ENCODE peak calls at places on chromosome 21, in nine cellular contexts. One of them, this sample, is unnamed.

GRCh38 chr21:21230672-21231071 is 232.5 kb downstream of the NCAM2 start:
- DNase-seq in transverse colon: no peak
- DNase-seq in PC-3: peak
- DNase-seq in mammary epithelial cell: no peak
- DNase-seq in aorta: no peak
- DNase-seq in CD4-positive, alpha-beta memory T cell: no peak
- DNase-seq in upper lobe of right lung: no peak
- DNase-seq in lower lobe of right lung: no peak
- DNase-seq in neural progenitor cell: peak
- DNase-seq in this sample: peak

GRCh38 chr21:37916795-37917142 is 512 bp upstream of the KCNJ6 start:
- DNase-seq in PC-3: no peak
- DNase-seq in transverse colon: no peak
- DNase-seq in mammary epithelial cell: no peak
- DNase-seq in upper lobe of right lung: no peak
- DNase-seq in lower lobe of right lung: no peak
- DNase-seq in neural progenitor cell: peak
- DNase-seq in aorta: no peak
- DNase-seq in CD4-positive, alpha-beta memory T cell: no peak
- DNase-seq in this sample: no peak

GRCh38 chr21:38859852-38860251 is 54.1 kb downstream of the ETS2 start:
- DNase-seq in PC-3: peak
- DNase-seq in aorta: no peak
- DNase-seq in upper lobe of right lung: no peak
- DNase-seq in transverse colon: no peak
- DNase-seq in lower lobe of right lung: no peak
- DNase-seq in neural progenitor cell: no peak
- DNase-seq in CD4-positive, alpha-beta memory T cell: no peak
- DNase-seq in mammary epithelial cell: peak
- DNase-seq in this sample: peak

GRCh38 chr21:34510148-34511142 is 1.6 kb downstream of the KCNE1 start:
- DNase-seq in CD4-positive, alpha-beta memory T cell: no peak
- DNase-seq in lower lobe of right lung: peak
- DNase-seq in mammary epithelial cell: peak
- DNase-seq in transverse colon: peak
- DNase-seq in upper lobe of right lung: peak
- DNase-seq in PC-3: peak
- DNase-seq in neural progenitor cell: peak
- DNase-seq in aorta: peak
- DNase-seq in this sample: no peak

GRCh38 chr21:41651396-41651795 is 115.5 kb downstream of the RIPK4 start:
- DNase-seq in lower lobe of right lung: no peak
- DNase-seq in PC-3: peak
- DNase-seq in upper lobe of right lung: peak
- DNase-seq in transverse colon: no peak
- DNase-seq in aorta: no peak
- DNase-seq in neural progenitor cell: no peak
- DNase-seq in CD4-positive, alpha-beta memory T cell: no peak
- DNase-seq in mammary epithelial cell: no peak
- DNase-seq in this sample: no peak

GRCh38 chr21:41726970-41727783 is 39.7 kb downstream of the RIPK4 start:
- DNase-seq in transverse colon: no peak
- DNase-seq in upper lobe of right lung: no peak
- DNase-seq in PC-3: peak
- DNase-seq in CD4-positive, alpha-beta memory T cell: no peak
- DNase-seq in neural progenitor cell: no peak
- DNase-seq in lower lobe of right lung: no peak
- DNase-seq in aorta: peak
- DNase-seq in mammary epithelial cell: peak
- DNase-seq in this sample: peak

GRCh38 chr21:36698160-36699025 is 522 bp upstream of the SIM2 start:
- DNase-seq in mammary epithelial cell: no peak
- DNase-seq in upper lobe of right lung: peak
- DNase-seq in PC-3: peak
- DNase-seq in lower lobe of right lung: no peak
- DNase-seq in neural progenitor cell: peak
- DNase-seq in transverse colon: no peak
- DNase-seq in CD4-positive, alpha-beta memory T cell: no peak
- DNase-seq in aorta: no peak
- DNase-seq in this sample: peak

GRCh38 chr21:42236693-42237092 is 17.8 kb downstream of the ABCG1 start:
- DNase-seq in mammary epithelial cell: no peak
- DNase-seq in PC-3: no peak
- DNase-seq in CD4-positive, alpha-beta memory T cell: peak
- DNase-seq in neural progenitor cell: no peak
- DNase-seq in aorta: no peak
- DNase-seq in upper lobe of right lung: no peak
- DNase-seq in transverse colon: no peak
- DNase-seq in lower lobe of right lung: no peak
- DNase-seq in this sample: no peak

DNA sequence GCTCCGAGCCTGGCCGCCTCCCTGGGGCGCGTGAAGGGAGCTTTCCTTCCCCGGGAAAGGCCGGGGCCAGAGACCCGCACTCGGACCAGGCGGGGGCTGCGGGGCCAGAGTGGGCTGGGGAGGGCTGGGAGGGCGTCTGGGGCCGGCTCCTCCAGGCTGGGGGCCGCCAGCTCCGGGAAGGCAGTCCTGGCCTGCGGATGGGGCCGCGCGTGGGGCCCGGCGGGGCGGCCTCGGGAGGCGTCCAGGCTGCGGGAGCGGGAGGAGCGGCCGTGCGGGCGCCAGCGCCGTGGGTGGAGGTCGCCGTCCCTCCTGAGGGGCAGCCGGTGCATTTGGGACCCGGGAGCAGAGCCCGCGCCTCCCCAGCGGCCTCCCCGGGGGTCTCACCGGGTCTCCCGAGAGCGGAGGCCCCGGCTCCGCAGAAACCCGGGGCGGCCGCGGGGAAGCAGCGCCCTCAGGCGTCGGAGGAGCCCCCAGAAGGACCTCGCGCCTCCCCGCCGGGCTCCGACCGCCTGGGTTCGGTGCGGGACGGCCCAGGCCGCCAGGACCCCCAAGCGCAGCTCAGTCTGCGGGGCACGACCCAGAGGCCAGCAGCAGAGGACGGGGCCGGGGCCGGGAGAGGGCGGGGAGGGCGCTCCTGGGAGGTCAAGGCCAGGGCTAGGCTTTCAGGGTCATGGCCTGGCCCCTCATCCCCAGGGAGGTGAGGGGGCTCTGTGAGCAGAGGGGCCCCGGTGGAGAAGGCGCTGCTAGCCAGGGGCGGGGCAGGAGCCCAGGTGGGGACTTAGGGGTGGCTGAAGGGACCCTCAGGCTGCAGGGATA is 7.3 kb upstream of the SLX9 start:
- DNase-seq in lower lobe of right lung: peak
- DNase-seq in transverse colon: peak
- DNase-seq in mammary epithelial cell: no peak
- DNase-seq in aorta: peak
- DNase-seq in neural progenitor cell: peak
- DNase-seq in CD4-positive, alpha-beta memory T cell: peak
- DNase-seq in upper lobe of right lung: peak
- DNase-seq in PC-3: peak
- DNase-seq in this sample: no peak
- H3K27ac ChIP-seq in lower lobe of right lung: peak
- H3K27ac ChIP-seq in transverse colon: peak
- H3K27ac ChIP-seq in mammary epithelial cell: no peak
- H3K27ac ChIP-seq in aorta: no peak
- H3K27ac ChIP-seq in neural progenitor cell: no peak
- H3K27ac ChIP-seq in CD4-positive, alpha-beta memory T cell: peak
- H3K27ac ChIP-seq in upper lobe of right lung: peak
- H3K27ac ChIP-seq in PC-3: peak
- H3K27ac ChIP-seq in this sample: no peak

DNA sequence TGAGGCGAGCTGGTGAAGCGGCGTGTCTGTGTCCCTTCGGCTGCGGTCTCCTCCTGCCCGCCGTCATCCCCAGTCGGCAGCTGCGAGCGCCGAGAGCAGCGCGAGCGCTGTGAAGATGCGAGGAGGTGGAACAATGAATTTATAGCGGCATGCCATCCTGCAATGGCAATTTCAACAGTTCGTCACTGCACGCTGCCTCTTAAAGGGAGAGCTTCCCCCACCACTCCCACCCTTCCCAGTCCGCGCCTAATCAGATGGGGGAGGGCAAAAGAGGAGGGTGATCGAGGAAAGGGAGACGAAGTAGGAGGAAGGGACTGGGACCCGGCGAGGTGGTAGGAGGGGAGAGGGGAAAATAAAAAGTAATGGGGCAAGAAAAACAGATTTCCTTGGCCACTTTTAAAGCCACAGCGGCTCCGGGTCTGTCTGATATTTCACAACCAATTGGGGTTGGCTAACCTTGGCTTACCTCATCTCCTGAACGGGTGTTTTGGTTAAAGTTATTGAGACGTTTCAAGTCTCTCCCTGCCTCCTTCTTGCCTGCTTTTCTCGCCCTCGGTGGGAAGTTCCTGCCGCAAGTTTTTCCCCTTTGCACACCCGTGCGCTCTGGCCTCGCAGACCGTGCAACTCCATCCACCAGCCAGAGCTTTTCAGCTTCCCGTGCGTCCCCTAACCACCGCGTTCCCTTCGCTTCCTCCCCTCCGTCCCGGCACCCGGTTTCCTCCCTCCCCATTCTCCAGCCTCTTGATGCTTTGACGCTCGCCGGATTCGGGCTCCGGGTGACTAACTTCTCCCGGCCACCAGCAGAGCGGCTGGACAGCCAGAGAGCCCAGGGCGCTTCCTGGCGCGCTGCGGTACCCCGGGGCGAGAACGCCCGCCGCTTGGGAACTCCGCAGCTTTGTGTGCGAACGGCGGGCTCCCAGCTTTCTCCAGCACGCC is at the start of gene ADAMTS5:
- DNase-seq in lower lobe of right lung: peak
- DNase-seq in aorta: peak
- DNase-seq in transverse colon: peak
- DNase-seq in upper lobe of right lung: peak
- DNase-seq in CD4-positive, alpha-beta memory T cell: no peak
- DNase-seq in PC-3: peak
- DNase-seq in mammary epithelial cell: peak
- DNase-seq in neural progenitor cell: peak
- DNase-seq in this sample: peak
- H3K27ac ChIP-seq in lower lobe of right lung: peak
- H3K27ac ChIP-seq in aorta: no peak
- H3K27ac ChIP-seq in transverse colon: peak
- H3K27ac ChIP-seq in upper lobe of right lung: peak
- H3K27ac ChIP-seq in CD4-positive, alpha-beta memory T cell: no peak
- H3K27ac ChIP-seq in PC-3: no peak
- H3K27ac ChIP-seq in mammary epithelial cell: no peak
- H3K27ac ChIP-seq in neural progenitor cell: no peak
- H3K27ac ChIP-seq in this sample: no peak

DNA sequence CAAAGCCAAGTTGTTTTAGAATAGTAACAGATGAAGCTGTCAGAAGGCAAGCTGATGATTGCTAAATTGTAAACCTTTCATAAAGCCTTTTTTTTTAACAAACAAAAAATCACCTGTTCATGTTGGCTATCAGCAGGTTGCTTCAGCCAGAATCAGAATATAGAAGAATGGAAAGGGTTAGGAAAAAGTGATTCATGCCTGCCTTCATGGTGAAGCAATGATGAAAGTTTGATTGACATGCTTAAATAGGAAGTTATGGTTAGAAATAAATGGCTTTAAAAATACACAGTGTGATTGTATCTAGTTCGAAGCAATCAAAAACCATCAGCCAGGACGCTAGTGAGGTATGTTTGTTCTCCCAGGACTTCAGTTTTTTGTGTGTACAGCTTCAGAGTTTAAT is 37.9 kb downstream of the GABPA start:
- DNase-seq in neural progenitor cell: no peak
- DNase-seq in mammary epithelial cell: no peak
- DNase-seq in CD4-positive, alpha-beta memory T cell: no peak
- DNase-seq in PC-3: peak
- DNase-seq in aorta: no peak
- DNase-seq in upper lobe of right lung: no peak
- DNase-seq in lower lobe of right lung: no peak
- DNase-seq in transverse colon: no peak
- DNase-seq in this sample: peak
- H3K27ac ChIP-seq in neural progenitor cell: no peak
- H3K27ac ChIP-seq in mammary epithelial cell: no peak
- H3K27ac ChIP-seq in CD4-positive, alpha-beta memory T cell: no peak
- H3K27ac ChIP-seq in PC-3: no peak
- H3K27ac ChIP-seq in aorta: no peak
- H3K27ac ChIP-seq in upper lobe of right lung: peak
- H3K27ac ChIP-seq in lower lobe of right lung: peak
- H3K27ac ChIP-seq in transverse colon: no peak
- H3K27ac ChIP-seq in this sample: no peak

GRCh38 chr21:44929242-44929798 is 8.6 kb upstream of the ITGB2 start:
- DNase-seq in mammary epithelial cell: no peak
- DNase-seq in aorta: peak
- DNase-seq in lower lobe of right lung: peak
- DNase-seq in upper lobe of right lung: no peak
- DNase-seq in CD4-positive, alpha-beta memory T cell: no peak
- DNase-seq in transverse colon: no peak
- DNase-seq in PC-3: peak
- DNase-seq in neural progenitor cell: no peak
- DNase-seq in this sample: no peak

GRCh38 chr21:44926364-44927101 is 5.8 kb upstream of the ITGB2 start:
- DNase-seq in upper lobe of right lung: no peak
- DNase-seq in aorta: peak
- DNase-seq in CD4-positive, alpha-beta memory T cell: peak
- DNase-seq in neural progenitor cell: no peak
- DNase-seq in transverse colon: no peak
- DNase-seq in PC-3: peak
- DNase-seq in mammary epithelial cell: peak
- DNase-seq in lower lobe of right lung: peak
- DNase-seq in this sample: no peak

GRCh38 chr21:44929799-44930542 is 9.3 kb upstream of the ITGB2 start:
- DNase-seq in PC-3: no peak
- DNase-seq in lower lobe of right lung: no peak
- DNase-seq in aorta: peak
- DNase-seq in transverse colon: no peak
- DNase-seq in CD4-positive, alpha-beta memory T cell: no peak
- DNase-seq in neural progenitor cell: no peak
- DNase-seq in mammary epithelial cell: no peak
- DNase-seq in upper lobe of right lung: peak
- DNase-seq in this sample: no peak

GRCh38 chr21:44927259-44927586 is 6.5 kb upstream of the ITGB2 start:
- DNase-seq in aorta: peak
- DNase-seq in transverse colon: no peak
- DNase-seq in PC-3: no peak
- DNase-seq in neural progenitor cell: no peak
- DNase-seq in upper lobe of right lung: no peak
- DNase-seq in CD4-positive, alpha-beta memory T cell: no peak
- DNase-seq in mammary epithelial cell: no peak
- DNase-seq in lower lobe of right lung: no peak
- DNase-seq in this sample: no peak

DNA sequence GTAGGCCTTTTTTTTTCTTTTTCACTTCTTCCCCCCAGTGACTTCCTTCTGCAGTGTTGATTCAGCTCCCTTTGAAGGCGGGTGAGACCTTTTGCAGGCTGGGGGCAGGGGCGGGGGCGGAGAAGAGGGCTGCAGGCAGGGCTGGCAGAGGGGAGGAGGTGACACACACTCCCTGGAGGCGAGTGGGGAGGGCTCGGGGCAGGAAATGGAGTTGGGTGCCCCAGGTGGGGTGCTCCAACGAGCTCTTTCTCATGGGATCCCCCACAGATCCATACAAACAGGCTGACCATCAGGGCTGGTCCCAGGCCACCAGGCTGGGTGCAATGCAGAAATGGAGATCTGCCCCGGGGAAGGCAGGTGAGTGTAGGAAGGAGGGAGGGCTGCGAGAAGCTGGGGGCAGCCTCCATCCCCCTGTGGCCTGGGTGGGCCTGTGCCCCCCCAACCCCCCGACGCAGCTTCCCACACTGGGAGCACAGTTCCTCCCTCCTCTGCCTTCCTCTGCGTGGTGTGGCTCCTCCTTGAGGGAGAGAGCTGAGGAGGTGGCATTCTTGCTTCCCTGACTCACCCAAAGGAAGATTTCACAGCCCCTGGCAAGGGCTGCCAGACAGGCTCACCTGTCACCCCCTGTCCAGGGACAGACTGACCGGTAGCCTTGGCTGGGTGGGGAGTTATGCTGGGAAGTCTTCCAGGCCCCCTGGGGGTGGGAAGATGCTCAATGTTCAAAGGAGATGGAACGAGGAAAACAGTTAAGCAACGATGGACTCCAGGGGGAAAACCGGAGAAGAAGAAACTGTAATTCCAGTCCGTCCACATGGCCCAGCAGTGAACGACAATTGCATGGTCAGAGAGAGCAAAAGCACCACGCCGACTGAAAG is 7.1 kb upstream of the ITGB2 start:
- DNase-seq in neural progenitor cell: no peak
- DNase-seq in lower lobe of right lung: peak
- DNase-seq in PC-3: peak
- DNase-seq in upper lobe of right lung: peak
- DNase-seq in mammary epithelial cell: peak
- DNase-seq in aorta: peak
- DNase-seq in transverse colon: peak
- DNase-seq in CD4-positive, alpha-beta memory T cell: peak
- DNase-seq in this sample: peak
- H3K27ac ChIP-seq in neural progenitor cell: no peak
- H3K27ac ChIP-seq in lower lobe of right lung: peak
- H3K27ac ChIP-seq in PC-3: peak
- H3K27ac ChIP-seq in upper lobe of right lung: peak
- H3K27ac ChIP-seq in mammary epithelial cell: peak
- H3K27ac ChIP-seq in aorta: no peak
- H3K27ac ChIP-seq in transverse colon: peak
- H3K27ac ChIP-seq in CD4-positive, alpha-beta memory T cell: peak
- H3K27ac ChIP-seq in this sample: peak

This sample was measured in RWPE1.